ENCODE peak calls at places on chromosomes 11 and 22, in eight cellular contexts. L is NCI-H774; V is heart right ventricle; K is GF-D8; S is CD8-positive, alpha-beta T cell; E is Right ventricle myocardium inferior; U is lung; R is D721Med. O is an unnamed sample.

GRCh38 chr11:69361048-69361447 is 67.1 kb downstream of the MYEOV start:
- DNase-seq in L (no peak), V (no peak), K (no peak), S (peak), E (no peak), U (no peak), R (no peak), O (no peak)

GRCh38 chr22:28950567-28951411 is 67.4 kb downstream of the ZNRF3 start:
- DNase-seq in L (no peak), V (no peak), K (no peak), S (no peak), E (no peak), U (no peak), R (no peak), O (no peak)

GRCh38 chr11:34339149-34340064 is 18.4 kb downstream of the ABTB2 start:
- DNase-seq in L (no peak), V (no peak), K (peak), S (peak), E (no peak), U (no peak), R (no peak), O (no peak)

GRCh38 chr11:37282367-37282766 is 684.3 kb upstream of the RAG2 start:
- DNase-seq in L (no peak), V (no peak), K (no peak), S (no peak), E (no peak), U (no peak), R (no peak), O (no peak)

GRCh38 chr11:69880041-69880802 is 61.0 kb upstream of the FGF3 start:
- DNase-seq in L (no peak), V (no peak), K (no peak), S (no peak), E (no peak), U (no peak), R (no peak), O (no peak)

GRCh38 chr11:1435820-1436467 is 46.2 kb downstream of the BRSK2 start:
- DNase-seq in L (no peak), V (no peak), K (no peak), S (no peak), E (no peak), U (no peak), R (no peak), O (peak)

GRCh38 chr11:78643676-78644056 is 69.0 kb upstream of the NARS2 start:
- DNase-seq in L (no peak), V (no peak), K (no peak), S (no peak), E (no peak), U (no peak), R (no peak), O (no peak)

GRCh38 chr11:12822623-12823022 is 148.4 kb downstream of the TEAD1 start:
- DNase-seq in L (no peak), V (no peak), K (no peak), S (no peak), E (no peak), U (no peak), R (no peak), O (no peak)

GRCh38 chr22:29044657-29045176 is 16.9 kb downstream of the C22orf31 start:
- DNase-seq in L (no peak), V (no peak), K (no peak), S (no peak), E (no peak), U (no peak), R (no peak), O (no peak)

GRCh38 chr11:135074397-135074998 is 662.5 kb upstream of the B3GAT1 start:
- DNase-seq in L (no peak), V (no peak), K (no peak), S (no peak), E (no peak), U (no peak), R (no peak), O (no peak)

O was measured in 8988T.